ENCODE peak calls at places on chromosomes 3 and 15, in four cellular contexts. K is hepatocyte, L is PC-9, J is PC-3. G is an unnamed sample.

GRCh38 chr3:54631507-54632280 is 296.2 kb downstream of the LRTM1 start:
- DNase-seq in L (no peak), K (no peak), J (no peak), G (no peak)

GRCh38 chr3:119293761-119294401 is at the start of gene ARHGAP31:
- DNase-seq in L (peak; percentile 45), J (peak; percentile 80), K (peak; percentile 72), G (peak; percentile 87)

GRCh38 chr3:155208183-155208582 is 85.3 kb downstream of the STRIT1 start:
- DNase-seq in J (no peak), L (no peak), K (no peak), G (no peak)

GRCh38 chr15:45795487-45796069 is 160.7 kb downstream of the SQOR start:
- DNase-seq in K (peak; percentile 81), J (peak; percentile 74), L (peak; percentile 39), G (peak; percentile 76)

GRCh38 chr3:13581485-13582365 is 32.8 kb downstream of the FBLN2 start:
- DNase-seq in J (no peak), K (no peak), L (no peak), G (no peak)

GRCh38 chr3:126135056-126135397 is 45.4 kb downstream of the ALDH1L1 start:
- DNase-seq in K (no peak), J (no peak), L (no peak), G (no peak)

GRCh38 chr15:70474682-70475438 is 288.5 kb downstream of the UACA start:
- DNase-seq in L (peak; percentile 74), K (no peak), J (peak; percentile 94), G (no peak)

GRCh38 chr3:128548426-128549282 is 55.7 kb upstream of the GATA2 start:
- DNase-seq in L (no peak), K (no peak), J (no peak), G (peak; percentile 83)

GRCh38 chr3:175941352-175941751 is 1082.2 kb downstream of the NAALADL2 start:
- DNase-seq in L (peak; percentile 30), J (peak; percentile 61), K (peak; percentile 11), G (peak; percentile 21)

GRCh38 chr3:197787412-197787811 is 3.6 kb upstream of the LRCH3 start:
- DNase-seq in J (peak; percentile 59), K (peak; percentile 18), L (peak; percentile 39), G (no peak)

GRCh38 chr3:5298453-5298852 is 110.9 kb downstream of the EDEM1 start:
- DNase-seq in J (peak; percentile 20), L (no peak), K (no peak), G (no peak)

GRCh38 chr3:129050556-129051295 is 9.9 kb upstream of the GP9 start:
- DNase-seq in J (no peak), L (no peak), K (no peak), G (no peak)

GRCh38 chr3:126439346-126439967 is 36.2 kb downstream of the ZXDC start:
- DNase-seq in K (no peak), J (no peak), L (no peak), G (no peak)

GRCh38 chr3:37262816-37263393 is 88.5 kb upstream of the LRRFIP2 start:
- DNase-seq in J (peak; percentile 92), K (no peak), L (no peak), G (no peak)

GRCh38 chr3:146803746-146804145 is 198.6 kb upstream of the PLSCR5 start:
- DNase-seq in L (no peak), J (no peak), K (no peak), G (peak; percentile 69)

GRCh38 chr3:25563601-25564000 is 101.1 kb downstream of the TOP2B start:
- DNase-seq in K (no peak), J (no peak), L (no peak), G (no peak)

GRCh38 chr3:180619723-180620122 is 17.8 kb downstream of the TTC14 start:
- DNase-seq in J (no peak), K (no peak), L (no peak), G (no peak)

GRCh38 chr15:33320017-33320416 is 9.2 kb downstream of the RYR3 start:
- DNase-seq in K (no peak), J (no peak), L (no peak), G (no peak)

GRCh38 chr3:105869982-105870381 is 1.2 kb upstream of the CBLB start:
- DNase-seq in K (no peak), J (no peak), L (no peak), G (no peak)

GRCh38 chr3:81920805-81921204 is 159.4 kb upstream of the GBE1 start:
- DNase-seq in L (no peak), J (no peak), K (peak; percentile 18), G (peak; percentile 71)

GRCh38 chr15:88185584-88185983 is 71.0 kb downstream of the NTRK3 start:
- DNase-seq in J (no peak), K (no peak), L (no peak), G (no peak)

GRCh38 chr3:46479696-46480095 is 15.0 kb upstream of the LTF start:
- DNase-seq in J (peak; percentile 13), K (no peak), L (no peak), G (no peak)

GRCh38 chr15:29734917-29735572 is 87.2 kb downstream of the TJP1 start:
- DNase-seq in K (peak; percentile 32), J (peak; percentile 77), L (peak; percentile 72), G (peak; percentile 35)

GRCh38 chr3:37040231-37040630 is 46.9 kb downstream of the MLH1 start:
- DNase-seq in J (no peak), L (no peak), K (no peak), G (no peak)

GRCh38 chr15:79115971-79116370 is 25.4 kb upstream of the RASGRF1 start:
- DNase-seq in J (no peak), L (no peak), K (no peak), G (no peak)
- H3K4me1 ChIP-seq in J (no peaks in the 10 kb centered on the region), L (no peaks in the 10 kb centered on the region), K (no peaks in the 10 kb centered on the region), G (no peaks in the 10 kb centered on the region)

DNA sequence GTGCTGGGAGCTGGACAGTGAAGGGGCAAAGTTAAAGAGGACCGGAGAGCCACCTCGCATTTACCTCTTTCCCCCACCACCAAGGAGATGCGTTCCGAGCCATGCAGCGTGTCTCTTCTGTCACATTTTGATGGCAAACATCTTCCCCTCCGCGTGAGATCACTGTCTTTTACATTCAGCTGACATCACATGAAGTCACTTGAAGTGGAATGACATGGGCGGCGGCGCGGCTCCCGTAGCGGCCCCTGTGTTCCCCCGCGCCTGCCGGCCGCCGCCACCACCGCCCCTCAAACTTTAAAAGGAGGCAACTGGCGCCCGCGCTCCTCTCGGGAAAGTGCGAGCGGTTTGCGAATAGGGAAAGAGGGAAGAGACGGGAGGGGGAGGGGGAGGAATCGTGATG is at the start of gene FEZF2:
- DNase-seq in J (no peak), K (no peak), L (no peak), G (no peak)
- H3K4me1 ChIP-seq in J (no peaks in the 10 kb centered on the region), K (peaks cover 11% of the 10 kb centered on the region), L (no peaks in the 10 kb centered on the region), G (no peaks in the 10 kb centered on the region)

DNA sequence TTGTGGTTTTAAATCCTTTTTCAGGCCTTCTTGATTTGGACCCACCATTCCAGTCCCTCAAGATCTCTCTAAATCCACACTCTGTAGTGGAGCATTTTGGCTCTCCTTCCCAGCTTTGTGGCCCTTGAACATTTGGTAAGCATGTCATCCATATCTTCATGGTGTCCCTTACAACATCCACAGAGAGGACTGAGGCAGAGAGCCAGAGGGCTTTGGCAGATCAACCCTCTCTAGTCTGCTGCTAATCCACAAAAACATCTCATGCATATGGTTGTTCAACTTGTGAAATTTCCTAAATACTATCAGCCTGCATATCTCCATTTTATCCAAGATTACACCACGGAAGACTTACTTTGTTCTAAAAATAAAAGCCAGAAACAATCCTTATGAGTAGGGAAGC is 23.2 kb downstream of the THRB start:
- DNase-seq in K (no peak), J (no peak), L (no peak), G (no peak)
- H3K4me1 ChIP-seq in K (no peaks in the 10 kb centered on the region), J (peaks cover 22% of the 10 kb centered on the region), L (peaks cover 18% of the 10 kb centered on the region), G (no peaks in the 10 kb centered on the region)

DNA sequence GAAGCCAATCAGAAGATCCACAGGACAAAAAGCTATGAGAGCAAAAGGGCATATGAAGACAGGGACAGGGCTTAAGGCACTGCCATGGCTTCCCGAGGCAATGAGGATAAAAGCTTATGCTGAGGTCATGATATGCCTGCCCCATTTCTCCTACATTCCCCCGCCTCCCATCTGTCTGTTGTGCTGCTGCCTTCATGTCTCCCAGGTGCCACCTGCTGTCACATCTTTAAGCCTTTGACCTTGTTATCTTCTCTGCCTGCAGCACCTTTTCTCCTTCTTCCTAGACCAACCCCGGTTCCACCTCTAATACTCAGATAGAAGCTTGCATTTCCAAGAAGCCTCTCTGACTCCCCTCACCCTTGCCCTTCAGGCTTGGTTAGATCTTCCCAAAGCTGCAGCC is 213.8 kb downstream of the ARRDC4 start:
- DNase-seq in L (no peak), K (no peak), J (no peak), G (no peak)
- H3K4me1 ChIP-seq in L (no peaks in the 10 kb centered on the region), K (no peaks in the 10 kb centered on the region), J (no peaks in the 10 kb centered on the region), G (no peaks in the 10 kb centered on the region)

DNA sequence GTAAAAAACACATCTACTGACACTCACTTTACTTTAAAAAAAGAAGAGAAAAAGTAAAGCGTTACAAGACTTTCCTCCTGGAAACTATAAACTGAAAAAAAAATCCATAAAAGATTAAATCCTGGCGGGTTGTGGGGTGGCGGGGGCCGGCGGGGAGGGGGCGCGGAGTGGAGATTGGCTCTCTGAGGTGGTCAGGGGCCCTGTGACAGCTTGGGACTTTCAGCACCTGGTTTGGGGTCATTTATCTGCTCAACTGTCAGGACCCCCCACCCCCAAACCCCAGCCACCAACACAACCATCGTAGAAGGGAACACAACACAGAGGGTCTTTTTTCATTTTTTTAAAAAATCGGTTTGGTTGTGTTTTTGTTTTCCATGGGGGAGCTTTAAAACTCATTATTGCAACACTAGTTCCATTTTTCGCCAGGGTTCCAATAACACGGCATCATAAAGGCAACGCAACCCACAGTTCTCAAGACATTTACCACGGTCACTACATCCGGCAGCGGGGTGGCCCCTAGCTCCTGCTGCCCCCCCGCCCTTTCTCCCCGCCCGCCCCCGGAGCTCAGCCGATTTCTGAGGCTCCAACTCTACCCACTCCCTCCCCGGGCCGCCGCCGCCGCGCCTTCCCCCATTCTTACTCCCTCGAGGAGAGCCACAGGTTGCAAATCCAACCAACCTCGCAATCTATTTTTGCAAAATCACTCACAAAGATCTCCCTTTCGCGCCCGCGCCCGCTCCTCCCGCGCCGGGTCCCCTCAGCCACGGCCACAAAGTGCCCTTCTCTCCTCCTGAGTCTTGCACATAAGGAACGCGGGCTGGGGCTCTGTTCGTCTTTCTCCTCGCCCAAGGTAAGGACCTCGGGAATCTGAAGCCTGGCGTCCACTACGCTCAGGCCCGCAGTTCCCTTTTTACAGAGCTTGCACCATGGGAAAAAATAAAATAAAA is 1.8 kb downstream of the BCL6 start:
- DNase-seq in L (peak; percentile 42), J (peak; percentile 30), K (peak; percentile 73), G (peak; percentile 80)
- H3K4me1 ChIP-seq in L (peaks cover 47% of the 10 kb centered on the region), J (peaks cover 33% of the 10 kb centered on the region), K (peaks cover 29% of the 10 kb centered on the region), G (peaks cover 18% of the 10 kb centered on the region)

DNA sequence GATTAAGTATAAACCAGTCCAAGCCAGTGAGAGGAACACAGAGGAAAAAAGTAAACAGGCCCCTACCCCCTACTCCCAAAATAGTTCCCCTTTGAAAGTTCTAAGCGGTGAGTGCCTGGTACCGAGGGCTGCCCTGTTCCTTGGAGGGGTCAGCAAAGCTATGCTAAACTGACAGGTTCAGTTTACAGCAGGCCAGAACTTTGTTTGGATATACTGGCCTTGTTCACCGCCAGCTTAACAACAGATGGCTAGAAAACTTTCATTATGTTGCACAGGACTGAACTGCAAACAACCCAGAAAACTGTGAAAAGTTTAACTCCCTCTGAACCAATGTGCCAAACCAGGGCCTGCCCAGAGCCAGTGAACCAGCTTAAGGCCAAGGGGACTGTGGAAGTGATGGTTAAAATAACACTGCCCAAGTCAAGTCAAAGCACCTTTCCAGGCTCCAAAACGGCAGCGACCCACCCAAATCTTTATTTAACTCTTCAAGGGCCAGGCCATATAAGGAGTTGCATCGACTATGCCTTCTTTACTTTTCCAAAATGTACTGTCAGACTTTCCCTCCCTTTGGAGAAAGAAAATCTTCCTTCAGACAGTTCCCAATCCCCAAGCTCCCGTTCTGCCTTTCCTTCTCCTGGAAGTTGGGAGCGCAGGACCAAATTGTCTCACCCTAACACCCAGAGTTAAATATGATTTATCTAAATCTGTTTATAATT is 448.0 kb downstream of the FOXP1 start:
- DNase-seq in K (no peak), J (no peak), L (no peak), G (peak; percentile 54)
- H3K4me1 ChIP-seq in K (peaks cover 51% of the 10 kb centered on the region), J (peaks cover 21% of the 10 kb centered on the region), L (no peaks in the 10 kb centered on the region), G (peaks cover 96% of the 10 kb centered on the region)